ENCODE peak calls at places on chromosome 4, in nine cellular contexts. F, D, J, W, H, X, U, C and P are unnamed samples.

GRCh38 chr4:17535906-17536305 is 20.9 kb downstream of the CLRN2 start:
- DNase-seq in U (peak; percentile 19), D (no peak), J (no peak), C (no peak), X (no peak), W (no peak), H (no peak), F (no peak), P (no peak)

GRCh38 chr4:15500721-15501120 is 31.0 kb downstream of the CC2D2A start:
- DNase-seq in C (no peak), D (no peak), U (no peak), W (no peak), X (no peak), F (no peak), H (no peak), J (no peak), P (no peak)

GRCh38 chr4:66571145-66571544 is 900.9 kb upstream of the EPHA5 start:
- DNase-seq in J (no peak), H (no peak), D (no peak), U (no peak), X (no peak), F (no peak), C (no peak), W (no peak), P (no peak)

GRCh38 chr4:69832326-69833030 is 27.5 kb downstream of the SULT1E1 start:
- DNase-seq in J (no peak), F (no peak), H (no peak), W (no peak), X (peak; percentile 81), D (no peak), U (no peak), C (no peak), P (no peak)

GRCh38 chr4:119135721-119136121 is at the start of gene MYOZ2:
- DNase-seq in X (no peak), C (peak; percentile 23), U (no peak), W (peak; percentile 41), D (no peak), H (no peak), J (no peak), F (peak; percentile 32), P (no peak)

GRCh38 chr4:16597829-16598228 is 300.6 kb downstream of the LDB2 start:
- DNase-seq in U (no peak), C (peak; percentile 47), D (no peak), J (no peak), H (no peak), F (peak; percentile 31), X (peak; percentile 9), W (no peak), P (peak; percentile 73)

GRCh38 chr4:22514431-22514830 is 1.4 kb downstream of the ADGRA3 start:
- DNase-seq in H (no peak), J (no peak), C (peak; percentile 43), U (no peak), W (no peak), F (no peak), D (no peak), X (no peak), P (no peak)

GRCh38 chr4:104263100-104263499 is 231.6 kb downstream of the CXXC4 start:
- DNase-seq in H (no peak), D (no peak), J (no peak), W (no peak), C (no peak), U (no peak), X (no peak), F (no peak), P (no peak)

GRCh38 chr4:7854697-7855370 is 84.8 kb downstream of the AFAP1 start:
- DNase-seq in J (no peak), F (no peak), C (no peak), D (no peak), X (no peak), U (no peak), W (peak; percentile 35), H (no peak), P (peak; percentile 80)

GRCh38 chr4:13640149-13640671 is 12.7 kb upstream of the BOD1L1 start:
- DNase-seq in W (peak; percentile 88), U (no peak), J (no peak), X (peak; percentile 82), D (peak; percentile 71), C (peak; percentile 88), F (peak; percentile 92), H (peak; percentile 54), P (peak; percentile 74)

GRCh38 chr4:55859711-55860110 is 6.3 kb downstream of the EXOC1 start:
- DNase-seq in D (no peak), H (no peak), F (no peak), J (no peak), C (peak; percentile 22), U (no peak), W (no peak), X (no peak), P (peak; percentile 36)

GRCh38 chr4:41369680-41370079 is 113.0 kb downstream of the UCHL1 start:
- DNase-seq in F (no peak), C (no peak), H (no peak), D (no peak), W (no peak), J (no peak), U (no peak), X (no peak), P (no peak)

GRCh38 chr4:744212-744841 is 38.7 kb downstream of the PCGF3 start:
- DNase-seq in C (no peak), X (no peak), H (no peak), U (no peak), F (no peak), J (no peak), D (no peak), W (no peak), P (no peak)

GRCh38 chr4:751676-752075 is 46.0 kb downstream of the PCGF3 start:
- DNase-seq in F (peak; percentile 12), W (no peak), J (no peak), C (no peak), U (no peak), H (no peak), X (no peak), D (no peak), P (no peak)

GRCh38 chr4:749771-750666 is 44.4 kb downstream of the PCGF3 start:
- DNase-seq in U (no peak), F (no peak), C (peak; percentile 20), H (no peak), W (no peak), J (no peak), X (no peak), D (no peak), P (peak; percentile 72)

GRCh38 chr4:748461-748860 is 42.8 kb downstream of the PCGF3 start:
- DNase-seq in C (no peak), W (no peak), X (no peak), J (no peak), U (no peak), D (no peak), H (no peak), F (no peak), P (no peak)

GRCh38 chr4:747546-748170 is 42.0 kb downstream of the PCGF3 start:
- DNase-seq in X (no peak), F (no peak), C (no peak), J (no peak), H (no peak), W (no peak), U (no peak), D (no peak), P (no peak)
- H4K20me1 ChIP-seq in X (peaks cover 34% of the 10 kb centered on the region), F (no peaks in the 10 kb centered on the region), C (peaks cover 42% of the 10 kb centered on the region), J (no peaks in the 10 kb centered on the region), H (peaks cover 14% of the 10 kb centered on the region), W (no peaks in the 10 kb centered on the region), U (no peaks in the 10 kb centered on the region), D (no peaks in the 10 kb centered on the region), P (no peaks in the 10 kb centered on the region)

DNA sequence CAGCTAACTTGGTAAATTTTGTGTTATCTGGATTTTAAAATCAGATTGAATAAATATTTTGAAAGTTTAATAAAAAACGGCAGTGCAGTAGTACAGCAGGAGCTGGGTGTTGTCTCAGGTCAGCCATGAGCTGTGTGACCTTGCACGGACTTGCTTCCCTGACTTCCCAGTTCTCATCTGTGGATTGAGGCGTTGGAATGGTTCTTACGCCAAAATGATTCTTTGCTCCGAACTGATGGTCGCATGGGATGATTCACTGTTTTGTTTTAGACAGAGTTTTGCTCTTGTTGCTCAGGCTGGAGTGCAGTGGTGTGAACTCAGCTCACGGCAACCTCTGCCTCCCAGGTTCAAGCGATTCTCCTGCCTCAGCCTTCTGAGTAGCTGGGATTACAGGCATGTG is 45.0 kb downstream of the RGS12 start:
- DNase-seq in J (no peak), W (no peak), C (no peak), H (no peak), F (no peak), U (no peak), D (no peak), X (no peak), P (no peak)
- H3K4me1 ChIP-seq in J (peaks cover 7% of the 10 kb centered on the region), W (no peaks in the 10 kb centered on the region), C (peaks cover 11% of the 10 kb centered on the region), H (peaks cover 4% of the 10 kb centered on the region), F (peaks cover 14% of the 10 kb centered on the region), U (no peaks in the 10 kb centered on the region), D (peaks cover 2% of the 10 kb centered on the region), X (peaks cover 11% of the 10 kb centered on the region), P (no peaks in the 10 kb centered on the region)

GRCh38 chr4:161881370-161881769 is 282.4 kb downstream of the FSTL5 start:
- DNase-seq in U (no peak), W (no peak), J (no peak), X (no peak), C (no peak), F (no peak), D (no peak), H (no peak), P (no peak)
- H4K20me1 ChIP-seq in U (no peaks in the 10 kb centered on the region), W (no peaks in the 10 kb centered on the region), J (no peaks in the 10 kb centered on the region), X (no peaks in the 10 kb centered on the region), C (no peaks in the 10 kb centered on the region), F (no peaks in the 10 kb centered on the region), D (no peaks in the 10 kb centered on the region), H (no peaks in the 10 kb centered on the region), P (no peaks in the 10 kb centered on the region)

GRCh38 chr4:185834778-185835177 is 22.8 kb upstream of the SORBS2 start:
- DNase-seq in H (no peak), D (no peak), F (no peak), C (no peak), J (no peak), X (no peak), W (no peak), U (no peak), P (no peak)

GRCh38 chr4:185834088-185834487 is 22.1 kb upstream of the SORBS2 start:
- DNase-seq in U (no peak), J (no peak), W (no peak), D (no peak), F (no peak), X (no peak), C (no peak), H (no peak), P (no peak)

GRCh38 chr4:185831125-185831815 is 19.3 kb upstream of the SORBS2 start:
- DNase-seq in W (peak; percentile 33), D (no peak), C (no peak), J (no peak), F (peak; percentile 38), X (no peak), U (no peak), H (no peak), P (no peak)

GRCh38 chr4:185835336-185835735 is 23.3 kb upstream of the SORBS2 start:
- DNase-seq in F (no peak), U (no peak), D (no peak), J (no peak), H (no peak), X (no peak), W (no peak), C (no peak), P (no peak)

DNA sequence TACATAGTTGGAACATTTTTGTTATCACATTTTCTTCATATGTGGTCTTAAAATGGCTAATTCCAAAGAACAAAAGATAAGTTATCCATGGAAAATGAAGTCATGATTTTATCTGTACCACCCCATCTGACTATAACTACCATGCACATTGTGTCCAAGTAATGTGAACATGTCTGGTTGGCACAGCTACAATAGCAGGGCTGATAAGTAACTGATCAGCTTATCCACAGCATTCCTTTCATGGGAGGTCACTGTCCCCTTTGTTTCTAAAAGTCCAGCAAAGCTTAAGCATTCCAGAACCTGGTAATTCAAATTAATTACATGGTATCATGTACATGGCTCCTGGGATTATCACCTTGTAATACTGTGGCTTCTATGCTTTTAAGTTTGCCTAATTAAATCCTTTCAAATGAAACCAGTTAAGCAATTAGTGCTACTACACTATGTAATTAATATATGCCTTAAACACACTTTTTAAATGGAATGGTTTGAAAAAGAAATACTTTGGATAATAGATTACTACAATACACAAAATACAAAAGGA is 21.1 kb upstream of the SORBS2 start:
- DNase-seq in U (no peak), C (peak; percentile 21), X (no peak), F (no peak), H (no peak), D (no peak), W (peak; percentile 3), J (no peak), P (peak; percentile 92)
- H3K4me1 ChIP-seq in U (no peaks in the 10 kb centered on the region), C (peaks cover 3% of the 10 kb centered on the region), X (peaks cover 23% of the 10 kb centered on the region), F (peaks cover under 1% of the 10 kb centered on the region), H (peaks cover 14% of the 10 kb centered on the region), D (peaks cover 8% of the 10 kb centered on the region), W (peaks cover 8% of the 10 kb centered on the region), J (no peaks in the 10 kb centered on the region), P (peaks cover 2% of the 10 kb centered on the region)